ENCODE peak calls at places on chromosomes 1 and 21, in nine cellular contexts. N, Y, E, G, F, T, W, Z and L are unnamed samples.

GRCh38 chr1:101496109-101496508 is 259.3 kb downstream of the S1PR1 start:
- DNase-seq in T (no peak), E (no peak), Y (no peak), F (no peak), G (no peak), W (no peak), N (no peak), Z (no peak), L (no peak)

GRCh38 chr1:93288558-93288957 is 57.1 kb upstream of the DR1 start:
- DNase-seq in G (no peak), N (peak), T (no peak), W (peak), E (peak), Y (peak), F (no peak), Z (no peak), L (no peak)

GRCh38 chr1:54014009-54014629 is 3.9 kb downstream of the LDLRAD1 start:
- DNase-seq in G (no peak), E (no peak), T (no peak), F (no peak), Z (no peak), Y (no peak), N (no peak), W (no peak), L (no peak)

GRCh38 chr1:96473791-96474452 is 247.7 kb upstream of the PTBP2 start:
- DNase-seq in Y (peak), F (no peak), N (peak), E (peak), T (no peak), W (peak), Z (no peak), G (no peak), L (no peak)

GRCh38 chr1:46532498-46533178 is 18.8 kb downstream of the KNCN start:
- DNase-seq in N (peak), E (peak), F (peak), Y (peak), Z (peak), T (peak), G (peak), W (peak), L (peak)

GRCh38 chr1:47548188-47548587 is 110.3 kb downstream of the FOXD2 start:
- DNase-seq in N (no peak), Z (no peak), T (no peak), E (no peak), F (no peak), Y (peak), W (no peak), G (no peak), L (no peak)

GRCh38 chr1:223142795-223143759 is at the start of gene TLR5:
- DNase-seq in W (peak), Z (peak), G (peak), E (peak), N (peak), F (peak), Y (peak), T (peak), L (peak)

GRCh38 chr1:247679639-247680038 is at the start of gene OR13G1:
- DNase-seq in E (no peak), W (no peak), G (no peak), Y (no peak), Z (no peak), F (no peak), T (no peak), N (no peak), L (no peak)

GRCh38 chr1:42334240-42335049 is 590 bp downstream of the FOXJ3 start:
- DNase-seq in W (peak), Z (peak), Y (peak), T (peak), N (peak), E (peak), F (peak), G (peak), L (peak)

GRCh38 chr1:8463144-8463927 is 145.4 kb downstream of the SLC45A1 start:
- DNase-seq in Z (peak), T (peak), E (peak), N (peak), G (no peak), F (peak), W (peak), Y (peak), L (peak)

GRCh38 chr1:167618366-167618765 is 11.7 kb upstream of the RCSD1 start:
- DNase-seq in Z (no peak), N (no peak), E (no peak), Y (no peak), G (no peak), W (no peak), T (no peak), F (no peak), L (no peak)

GRCh38 chr1:44239337-44239960 is 26.2 kb downstream of the DMAP1 start:
- DNase-seq in T (no peak), E (peak), G (peak), Z (peak), N (peak), Y (peak), F (peak), W (peak), L (no peak)

GRCh38 chr1:46525253-46525983 is 26.0 kb downstream of the KNCN start:
- DNase-seq in N (no peak), Y (no peak), G (no peak), W (no peak), F (no peak), T (no peak), E (no peak), Z (no peak), L (no peak)

GRCh38 chr1:53257454-53258081 is 19.2 kb upstream of the MAGOH start:
- DNase-seq in F (no peak), T (no peak), G (no peak), Y (no peak), N (no peak), W (no peak), Z (no peak), E (no peak), L (no peak)

GRCh38 chr1:101376121-101377095 is 139.6 kb downstream of the S1PR1 start:
- DNase-seq in W (no peak), E (no peak), G (no peak), Z (no peak), F (no peak), T (no peak), N (peak), Y (no peak), L (no peak)

GRCh38 chr21:40844935-40845334 is 2.0 kb downstream of the DSCAM start:
- DNase-seq in W (no peak), G (no peak), T (no peak), N (no peak), E (no peak), F (no peak), Z (no peak), Y (no peak), L (no peak)

GRCh38 chr1:30417001-30417700 is 306.2 kb downstream of the MATN1 start:
- DNase-seq in Z (no peak), Y (no peak), G (no peak), E (no peak), N (no peak), T (peak), W (no peak), F (no peak), L (no peak)

GRCh38 chr1:208227366-208227765 is 16.8 kb downstream of the PLXNA2 start:
- DNase-seq in W (peak), Z (no peak), E (peak), N (peak), G (no peak), Y (peak), F (no peak), T (no peak), L (no peak)

GRCh38 chr1:174023438-174023837 is 1.3 kb upstream of the RC3H1 start:
- DNase-seq in T (peak), Y (peak), N (peak), W (no peak), E (no peak), F (peak), Z (peak), G (no peak), L (peak)

GRCh38 chr1:226034482-226034881 is 28.0 kb upstream of the H3-3A start:
- DNase-seq in W (peak), E (peak), Y (peak), Z (peak), N (peak), F (no peak), T (peak), G (peak), L (no peak)

GRCh38 chr1:20469406-20470076 is 16.5 kb downstream of the CAMK2N1 start:
- DNase-seq in T (no peak), Y (no peak), G (no peak), Z (no peak), N (no peak), F (no peak), E (no peak), W (no peak), L (no peak)

GRCh38 chr1:114610546-114611245 is 29.3 kb upstream of the BCAS2 start:
- DNase-seq in G (no peak), N (peak), E (peak), Z (no peak), T (no peak), Y (peak), F (no peak), W (peak), L (no peak)

GRCh38 chr21:29164330-29164942 is 34.0 kb downstream of the MAP3K7CL start:
- DNase-seq in Z (no peak), W (peak), N (peak), G (no peak), E (peak), F (no peak), T (no peak), Y (peak), L (no peak)

GRCh38 chr1:246497331-246497915 is 9.7 kb downstream of the SMYD3 start:
- DNase-seq in F (peak), W (peak), Y (peak), N (peak), Z (no peak), G (no peak), E (peak), T (no peak), L (peak)

GRCh38 chr1:241118049-241118448 is 239.0 kb downstream of the RGS7 start:
- DNase-seq in W (no peak), F (no peak), Z (no peak), Y (no peak), E (no peak), G (no peak), N (no peak), T (no peak), L (no peak)

GRCh38 chr1:113390871-113391642 is 742 bp downstream of the MAGI3 start:
- DNase-seq in Y (no peak), N (peak), G (peak), T (peak), W (no peak), Z (peak), E (no peak), F (peak), L (peak)

GRCh38 chr1:62210960-62211359 is 16.3 kb downstream of the L1TD1 start:
- DNase-seq in N (no peak), G (no peak), Z (no peak), E (peak), F (no peak), Y (no peak), W (no peak), T (no peak), L (no peak)

GRCh38 chr1:52002038-52002917 is 11.8 kb upstream of the RAB3B start:
- DNase-seq in T (no peak), E (peak), Z (peak), G (no peak), W (peak), Y (peak), F (peak), N (peak), L (peak)

DNA sequence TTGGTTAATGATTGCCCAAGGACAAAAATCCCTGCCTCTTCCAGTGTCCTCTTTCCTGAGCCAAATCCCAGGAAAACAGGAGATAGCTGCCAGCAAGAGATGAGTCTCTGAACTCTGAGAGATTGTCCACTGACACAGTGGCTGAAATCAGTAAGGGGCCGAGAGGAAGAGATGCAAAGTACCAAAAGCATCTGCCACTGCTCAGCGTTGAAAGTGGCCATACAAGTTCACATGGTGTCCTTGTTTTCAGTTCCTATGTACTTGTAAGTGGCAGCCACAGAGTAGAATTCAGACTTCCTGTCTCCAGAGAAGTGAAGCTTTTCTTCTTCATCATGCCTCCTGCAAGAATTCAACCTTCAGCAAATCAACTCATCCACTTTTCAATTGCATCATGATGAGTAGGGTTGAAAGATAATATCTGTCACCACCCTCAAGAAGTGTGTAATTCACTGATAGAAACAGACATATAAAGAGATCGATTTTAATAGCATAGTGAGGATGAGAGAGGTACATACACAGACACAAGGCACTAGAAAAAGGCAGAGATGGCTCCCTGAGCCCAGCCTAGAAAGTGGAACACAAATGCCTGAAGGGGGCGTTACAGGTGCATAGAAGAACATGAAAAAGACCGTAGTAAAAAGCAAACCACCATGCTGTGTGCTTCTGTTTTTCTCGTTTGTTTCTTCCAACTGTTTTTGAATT is 185.8 kb downstream of the MRPL39 start:
- DNase-seq in W (peak), E (peak), Y (peak), N (peak), F (peak), Z (peak), G (no peak), T (peak), L (peak)
- TF ChIP-seq CTCF in W (peak), E (peak), Y (peak), N (peak), F (peak), Z (no peak), G (peak), T (peak), L (no peak)

GRCh38 chr21:45466330-45467220 is 61.6 kb downstream of the COL18A1 start:
- DNase-seq in T (no peak), Y (no peak), E (no peak), G (no peak), F (no peak), W (no peak), N (no peak), Z (no peak), L (no peak)
- TF ChIP-seq CTCF in T (no peak), Y (no peak), E (no peak), G (no peak), F (no peak), W (no peak), N (no peak), Z (no peak), L (no peak)

DNA sequence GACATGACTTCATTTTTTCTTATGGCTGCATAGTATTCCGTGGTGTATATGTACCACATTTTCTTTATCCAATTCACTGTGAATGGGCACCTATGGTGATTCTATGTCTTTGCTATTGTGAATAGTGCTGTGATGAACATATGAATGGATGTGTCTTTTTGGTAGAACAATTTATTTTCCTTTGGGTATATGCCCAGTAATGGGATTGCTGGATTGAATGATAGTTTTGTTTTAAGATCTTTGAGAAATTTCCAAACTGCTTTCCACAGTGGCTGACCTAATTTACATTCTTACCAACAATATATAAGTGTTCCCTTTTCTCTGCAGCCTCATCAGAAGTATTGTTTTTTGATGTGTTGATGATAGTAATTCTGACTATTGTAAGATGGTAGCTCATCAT is 361.7 kb upstream of the SGIP1 start:
- DNase-seq in F (no peak), W (no peak), Y (no peak), T (no peak), N (no peak), Z (no peak), E (no peak), G (no peak), L (no peak)
- TF ChIP-seq CTCF in F (no peak), W (no peak), Y (no peak), T (no peak), N (no peak), Z (no peak), E (no peak), G (no peak), L (no peak)

DNA sequence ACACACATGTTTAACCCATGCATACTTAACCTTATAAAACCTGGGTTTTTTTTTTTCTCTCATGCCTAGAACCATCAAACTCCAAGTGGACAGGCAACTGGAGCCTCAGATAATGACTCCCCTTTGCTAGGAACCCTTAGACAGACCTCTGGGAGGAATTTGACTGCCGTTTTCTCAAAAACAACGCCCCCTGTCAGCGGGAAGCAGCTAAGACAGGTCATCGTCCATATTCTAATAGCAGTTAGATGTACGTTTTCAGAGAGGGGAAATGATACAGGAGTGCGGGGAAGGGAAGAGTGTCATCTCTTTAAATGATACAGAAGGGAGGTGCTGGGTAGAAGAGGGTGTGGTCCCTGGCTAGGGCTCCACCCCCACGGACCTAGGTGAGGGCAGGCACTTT is 34.7 kb downstream of the LRRC3 start:
- DNase-seq in T (no peak), F (no peak), Y (no peak), E (no peak), Z (no peak), G (no peak), N (no peak), W (no peak), L (no peak)
- TF ChIP-seq CTCF in T (no peak), F (peak), Y (peak), E (peak), Z (no peak), G (no peak), N (peak), W (no peak), L (no peak)

GRCh38 chr21:44444286-44444931 is 10.9 kb upstream of the LRRC3 start:
- DNase-seq in T (no peak), Y (no peak), W (no peak), F (peak), Z (no peak), E (no peak), G (peak), N (no peak), L (peak)
- TF ChIP-seq CTCF in T (no peak), Y (peak), W (no peak), F (peak), Z (no peak), E (peak), G (no peak), N (no peak), L (peak)

DNA sequence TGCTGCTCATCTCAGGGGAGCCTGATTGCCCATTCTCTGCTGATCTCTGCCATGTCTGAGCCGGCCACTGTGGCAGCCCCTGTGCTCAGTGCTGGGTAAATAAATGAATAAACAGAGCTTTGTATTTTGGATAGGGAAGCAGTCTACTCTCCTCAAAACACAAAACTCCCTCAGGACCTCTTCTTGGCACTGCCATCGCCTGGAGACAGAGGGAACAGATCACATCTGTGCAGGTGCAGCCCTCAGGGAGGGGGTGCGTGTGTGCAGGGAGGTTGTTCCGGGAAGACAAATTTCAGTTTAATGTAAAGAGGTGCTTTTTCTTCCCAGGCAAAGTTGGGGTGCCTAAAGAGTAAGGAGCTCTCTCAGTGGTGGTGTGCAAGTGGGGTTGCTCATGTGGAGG is 7.7 kb upstream of the FAM167B start:
- DNase-seq in G (no peak), W (no peak), F (no peak), Y (no peak), N (no peak), Z (peak), T (no peak), E (no peak), L (no peak)
- TF ChIP-seq CTCF in G (no peak), W (no peak), F (no peak), Y (no peak), N (no peak), Z (no peak), T (no peak), E (no peak), L (no peak)

GRCh38 chr1:28582248-28582615 is 9.8 kb upstream of the RAB42 start:
- DNase-seq in E (peak), Z (peak), G (no peak), N (peak), F (no peak), T (no peak), W (peak), Y (peak), L (no peak)

GRCh38 chr1:28579374-28579773 is 12.7 kb upstream of the RAB42 start:
- DNase-seq in Y (no peak), N (no peak), G (no peak), T (no peak), Z (no peak), W (no peak), E (peak), F (no peak), L (no peak)

GRCh38 chr1:28581531-28582247 is 10.4 kb upstream of the RAB42 start:
- DNase-seq in T (peak), F (peak), E (peak), G (peak), N (peak), Y (peak), W (peak), Z (peak), L (peak)

GRCh38 chr1:28578696-28579218 is 13.3 kb upstream of the RAB42 start:
- DNase-seq in T (no peak), Z (no peak), N (no peak), W (no peak), G (no peak), F (no peak), Y (no peak), E (no peak), L (no peak)

GRCh38 chr1:28580706-28581530 is 11.1 kb upstream of the RAB42 start:
- DNase-seq in E (peak), Y (peak), F (no peak), G (no peak), N (peak), W (peak), T (peak), Z (peak), L (peak)
- TF ChIP-seq CTCF in E (no peak), Y (no peak), F (no peak), G (peak), N (peak), W (no peak), T (no peak), Z (no peak), L (no peak)

GRCh38 chr1:150364231-150365003 is 470 bp downstream of the RPRD2 start:
- DNase-seq in N (peak), F (peak), W (peak), G (peak), Z (peak), Y (peak), T (peak), E (peak), L (peak)
- TF ChIP-seq CTCF in N (no peak), F (no peak), W (no peak), G (no peak), Z (no peak), Y (no peak), T (no peak), E (no peak), L (no peak)